ENCODE peak calls at places on chromosomes 3 and 15, in five cellular contexts. T, U, M, L and H are unnamed samples. For H3K36me3, the result is how much of the 10 kb centered on the place peaks cover.

GRCh38 chr3:135229018-135229495 is 434.0 kb downstream of the EPHB1 start:
- DNase-seq in T (no peak), L (no peak), U (peak), M (no peak), H (no peak)

GRCh38 chr3:183018416-183019192 is 38.3 kb upstream of the DCUN1D1 start:
- DNase-seq in U (no peak), T (no peak), M (no peak), L (no peak), H (no peak)

GRCh38 chr3:125058959-125059358 is 3.2 kb upstream of the HEG1 start:
- DNase-seq in M (no peak), U (no peak), T (no peak), L (no peak), H (no peak)

GRCh38 chr15:57462391-57462790 is 86.1 kb downstream of the CGNL1 start:
- DNase-seq in U (no peak), T (no peak), L (no peak), M (peak), H (no peak)

GRCh38 chr3:109071349-109072142 is 46.4 kb downstream of the MORC1 start:
- DNase-seq in T (no peak), M (no peak), U (no peak), L (no peak), H (no peak)

GRCh38 chr15:38690737-38691332 is 126.2 kb upstream of the RASGRP1 start:
- DNase-seq in L (peak), T (peak), U (peak), M (peak), H (no peak)

GRCh38 chr3:69266585-69266984 is 119.3 kb downstream of the FRMD4B start:
- DNase-seq in M (no peak), L (no peak), T (no peak), U (no peak), H (no peak)

GRCh38 chr15:92681141-92681622 is 25.6 kb upstream of the FAM174B start:
- DNase-seq in M (peak), U (peak), L (no peak), T (no peak), H (no peak)

GRCh38 chr15:80866936-80867335 is 87.8 kb downstream of the CEMIP start:
- DNase-seq in M (no peak), L (no peak), U (no peak), T (no peak), H (no peak)

GRCh38 chr3:41095702-41096101 is 103.6 kb upstream of the CTNNB1 start:
- DNase-seq in T (no peak), L (no peak), M (no peak), U (no peak), H (no peak)

GRCh38 chr3:41094351-41094750 is 105.0 kb upstream of the CTNNB1 start:
- DNase-seq in L (no peak), T (no peak), M (no peak), U (no peak), H (no peak)

GRCh38 chr3:41093476-41093875 is 105.8 kb upstream of the CTNNB1 start:
- DNase-seq in M (no peak), T (no peak), U (no peak), L (no peak), H (no peak)

GRCh38 chr3:41088882-41089281 is 110.4 kb upstream of the CTNNB1 start:
- DNase-seq in U (no peak), L (no peak), M (no peak), T (no peak), H (no peak)

DNA sequence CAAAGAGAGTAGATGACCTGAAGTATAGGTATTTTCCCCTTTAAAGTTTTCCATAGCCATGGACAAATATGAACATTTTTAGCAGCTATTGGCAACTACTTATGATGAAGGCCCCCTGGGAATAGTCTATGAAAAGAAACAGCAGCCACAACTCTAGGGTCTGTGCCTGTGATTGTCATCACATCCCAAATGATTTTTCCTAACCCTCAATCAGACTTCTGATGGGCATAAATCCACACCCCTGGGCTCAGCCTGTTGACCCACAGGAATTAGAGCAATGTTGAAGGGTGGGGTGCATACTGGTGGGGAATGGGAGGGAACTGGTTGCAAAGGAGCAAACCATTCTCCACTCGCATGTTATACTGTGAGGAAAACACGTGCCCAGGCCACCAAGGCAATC is 106.5 kb upstream of the CTNNB1 start:
- DNase-seq in L (no peak), T (no peak), U (no peak), M (no peak), H (no peak)
- H3K27ac ChIP-seq in L (no peak), T (no peak), U (no peak), M (no peak), H (no peak)

GRCh38 chr3:128056258-128056657 is 4.0 kb downstream of the SEC61A1 start:
- DNase-seq in L (no peak), M (no peak), U (no peak), T (no peak), H (no peak)

GRCh38 chr3:128051837-128052766 is at the start of gene SEC61A1:
- DNase-seq in L (peak), M (peak), U (peak), T (peak), H (peak)

GRCh38 chr3:128053614-128054013 is 1.4 kb downstream of the SEC61A1 start:
- DNase-seq in M (no peak), T (no peak), U (no peak), L (no peak), H (no peak)

GRCh38 chr3:128052831-128053419 is 688 bp downstream of the SEC61A1 start:
- DNase-seq in T (no peak), M (peak), U (no peak), L (no peak), H (no peak)

DNA sequence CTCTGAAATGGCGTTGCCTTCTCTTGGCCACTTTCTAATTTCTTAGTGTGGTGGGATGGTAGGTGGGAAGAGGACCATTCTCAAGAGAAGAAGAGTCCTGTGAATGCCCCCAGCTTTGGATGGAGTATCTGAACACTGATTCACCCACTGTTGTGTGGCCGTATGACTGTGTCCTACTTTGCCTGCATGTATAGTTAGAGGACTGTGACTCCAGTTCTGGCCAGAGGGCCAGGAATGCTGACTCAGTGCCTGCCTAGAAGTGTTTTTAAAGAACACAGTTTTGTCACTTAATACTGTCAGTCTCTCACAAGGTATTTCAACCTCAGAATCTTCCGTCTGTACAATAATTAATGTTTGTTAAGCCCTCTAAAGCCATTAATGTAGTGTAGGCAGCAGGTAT is 2.1 kb downstream of the SEC61A1 start:
- DNase-seq in L (no peak), M (peak), T (no peak), U (no peak), H (no peak)
- H3K4me3 ChIP-seq in L (peak), M (peak), T (peak), U (no peak), H (no peak)

GRCh38 chr3:101858464-101858863 is 9.2 kb downstream of the NFKBIZ start:
- DNase-seq in L (no peak), T (no peak), U (no peak), M (no peak), H (no peak)
- H3K36me3 ChIP-seq in L (half or more), T (half or more), U (half or more), M (half or more), H (half or more)

GRCh38 chr3:78917541-78917940 is 850.3 kb downstream of the ROBO1 start:
- DNase-seq in U (no peak), T (no peak), M (no peak), L (no peak), H (no peak)
- H3K27ac ChIP-seq in U (no peak), T (peak), M (no peak), L (no peak), H (no peak)

DNA sequence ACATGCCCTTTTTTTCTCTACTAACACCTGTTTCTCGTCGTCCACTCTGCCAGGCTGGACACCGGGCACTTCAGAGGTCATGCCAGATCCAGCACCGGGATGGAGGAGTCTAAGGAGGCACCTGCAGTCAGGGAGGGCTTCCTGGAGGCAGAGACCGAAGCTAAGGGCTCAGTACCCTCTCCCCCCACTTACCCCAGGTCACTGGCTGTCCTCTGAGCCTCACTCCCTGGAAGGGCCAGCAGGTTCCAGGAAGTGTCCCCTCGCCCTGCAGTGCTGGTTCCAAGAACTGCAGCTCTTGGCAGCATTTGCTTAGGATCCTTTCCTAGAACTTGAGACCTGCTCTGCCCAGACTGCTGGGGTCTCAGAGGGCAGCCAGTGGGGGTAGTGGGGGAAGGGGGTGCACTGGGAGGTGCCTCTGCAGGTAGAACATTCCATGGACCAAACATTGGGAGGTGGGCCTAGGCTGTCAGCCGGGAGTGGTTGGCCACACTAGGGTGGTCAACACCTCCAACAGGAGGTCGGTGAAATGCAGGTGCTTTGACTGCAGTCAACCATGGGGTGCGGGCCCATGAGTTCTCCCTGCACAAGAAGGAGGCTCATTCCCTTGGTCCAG is 11.3 kb downstream of the CISH start:
- DNase-seq in M (no peak), L (no peak), U (no peak), T (no peak), H (no peak)
- H3K4me3 ChIP-seq in M (no peak), L (no peak), U (no peak), T (no peak), H (no peak)

GRCh38 chr3:111980716-111981456 is 2.1 kb downstream of the ABHD10 start:
- DNase-seq in T (no peak), M (no peak), L (no peak), U (no peak), H (no peak)

GRCh38 chr3:111981457-111981763 is 2.6 kb downstream of the ABHD10 start:
- DNase-seq in M (no peak), T (no peak), U (no peak), L (no peak), H (no peak)

GRCh38 chr3:111984636-111985298 is 5.9 kb downstream of the ABHD10 start:
- DNase-seq in M (no peak), L (no peak), U (no peak), T (no peak), H (no peak)

GRCh38 chr3:111989061-111989678 is 9.6 kb upstream of the TAGLN3 start:
- DNase-seq in L (peak), T (no peak), U (no peak), M (peak), H (no peak)

GRCh38 chr3:111986800-111987199 is 8.0 kb downstream of the ABHD10 start:
- DNase-seq in L (no peak), M (no peak), U (no peak), T (no peak), H (no peak)
- H3K36me3 ChIP-seq in L (half or more), M (under half), U (under half), T (under half), H (under half)